ENCODE peak calls at places on chromosomes 2 and 18, in nine cellular contexts. K is endodermal cell; S is CD8-positive, alpha-beta T cell; Q is tibial artery; Y is heart left ventricle; D is fibroblast of lung; V is heart right ventricle; L is stomach; N is A549. T is an unnamed sample. For H3K4me1, the result is how much of the 10 kb centered on the place peaks cover.

GRCh38 chr2:191646612-191646902 is 31.4 kb upstream of the NABP1 start:
- DNase-seq in K (no peak), L (no peak), Y (no peak), S (no peak), D (no peak), N (no peak), Q (no peak), V (no peak), T (no peak)

GRCh38 chr2:196925768-196926561 is 542 bp downstream of the PGAP1 start:
- DNase-seq in L (peak), D (peak), Q (peak), S (peak), N (peak), K (peak), Y (peak), V (peak), T (peak)

GRCh38 chr2:47269316-47270232 is 114.5 kb upstream of the STPG4 start:
- DNase-seq in Y (peak), L (peak), D (peak), S (no peak), Q (peak), V (peak), K (no peak), N (peak), T (peak)

GRCh38 chr2:239065537-239065936 is 217.7 kb downstream of the TWIST2 start:
- DNase-seq in L (no peak), N (no peak), V (no peak), Q (no peak), K (no peak), D (no peak), S (no peak), Y (no peak), T (no peak)

GRCh38 chr2:64493788-64494187 is 30.3 kb upstream of the AFTPH start:
- DNase-seq in V (no peak), N (no peak), S (no peak), L (no peak), K (peak), Y (no peak), D (no peak), Q (no peak), T (no peak)

GRCh38 chr2:230790981-230791380 is 73.8 kb upstream of the ITM2C start:
- DNase-seq in Q (no peak), K (no peak), Y (peak), L (no peak), D (no peak), N (no peak), V (no peak), S (no peak), T (no peak)

GRCh38 chr18:48959921-48960920 is 9.5 kb upstream of the SMAD7 start:
- DNase-seq in S (no peak), Q (no peak), D (peak), V (no peak), K (peak), L (no peak), Y (no peak), N (no peak), T (no peak)

GRCh38 chr2:70941701-70942100 is 6.0 kb downstream of the ATP6V1B1 start:
- DNase-seq in D (no peak), Y (no peak), Q (no peak), L (no peak), S (no peak), V (no peak), N (no peak), K (peak), T (no peak)

GRCh38 chr2:230602562-230603230 is 109.9 kb upstream of the CAB39 start:
- DNase-seq in Q (no peak), N (no peak), L (no peak), S (peak), K (no peak), D (no peak), Y (no peak), V (no peak), T (no peak)

DNA sequence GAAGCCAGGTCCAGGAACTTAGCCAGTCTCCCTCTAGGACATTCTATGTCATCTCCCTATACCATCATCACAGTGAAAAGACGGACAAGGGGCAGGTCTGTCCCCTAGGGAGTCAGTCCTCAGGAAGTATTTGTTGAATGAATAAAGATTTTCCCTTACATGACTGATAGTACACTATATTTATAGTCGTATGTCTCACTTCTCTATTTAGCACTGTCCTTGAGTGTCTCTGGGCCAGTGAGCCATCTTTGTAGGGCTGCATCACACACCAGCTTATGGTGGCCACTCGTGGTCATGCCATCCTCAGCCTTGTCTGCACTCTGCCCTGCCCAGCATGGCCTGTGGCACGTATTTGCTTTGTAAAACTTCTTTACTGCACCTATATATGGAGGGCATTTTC is 25.8 kb downstream of the PTPN18 start:
- DNase-seq in K (no peak), Y (no peak), Q (no peak), L (no peak), S (no peak), D (no peak), V (no peak), N (no peak), T (no peak)
- H3K4me1 ChIP-seq in K (under half), Y (under half), Q (under half), L (under half), S (under half), D (under half), V (under half), N (under half), T (under half)

GRCh38 chr2:55160422-55160821 is 71.7 kb downstream of the CLHC1 start:
- DNase-seq in N (no peak), L (no peak), D (no peak), Q (no peak), Y (no peak), S (no peak), V (no peak), K (no peak), T (no peak)

GRCh38 chr2:55162284-55163006 is 69.6 kb downstream of the CLHC1 start:
- DNase-seq in N (no peak), S (no peak), Q (no peak), D (no peak), Y (no peak), V (no peak), L (no peak), K (peak), T (no peak)

GRCh38 chr2:55159752-55160151 is 72.3 kb downstream of the CLHC1 start:
- DNase-seq in V (no peak), N (no peak), K (no peak), Q (no peak), L (no peak), S (no peak), Y (no peak), D (no peak), T (no peak)

GRCh38 chr2:55163258-55163657 is 68.8 kb downstream of the CLHC1 start:
- DNase-seq in S (no peak), L (no peak), V (no peak), Y (no peak), N (no peak), Q (no peak), K (no peak), D (peak), T (no peak)

GRCh38 chr2:55161295-55162210 is 70.5 kb downstream of the CLHC1 start:
- DNase-seq in L (no peak), V (no peak), Y (no peak), N (no peak), S (no peak), Q (no peak), D (peak), K (no peak), T (no peak)
- TF ChIP-seq CTCF in L (no peak), V (no peak), Y (no peak), N (no peak), S (no peak), Q (no peak), D (no peak), K (no peak), T (no peak)

GRCh38 chr2:236663671-236664101 is 94.1 kb downstream of the ACKR3 start:
- DNase-seq in S (no peak), N (no peak), K (no peak), D (peak), Y (peak), Q (peak), L (no peak), V (peak), T (peak)
- H3K4me1 ChIP-seq in S (under half), N (under half), K (under half), D (under half), Y (under half), Q (under half), L (under half), V (under half), T (under half)

GRCh38 chr2:3771576-3771975 is 68.2 kb downstream of the DCDC2C start:
- DNase-seq in K (peak), Y (no peak), V (no peak), S (no peak), D (no peak), N (no peak), L (no peak), Q (no peak), T (no peak)

GRCh38 chr2:3769766-3770165 is 66.4 kb downstream of the DCDC2C start:
- DNase-seq in Q (no peak), Y (no peak), S (no peak), V (no peak), N (no peak), L (no peak), D (no peak), K (peak), T (no peak)

GRCh38 chr2:3766824-3767223 is 63.4 kb downstream of the DCDC2C start:
- DNase-seq in S (no peak), Y (no peak), L (no peak), Q (no peak), V (no peak), N (no peak), K (peak), D (no peak), T (no peak)

GRCh38 chr2:3770724-3771415 is 67.5 kb downstream of the DCDC2C start:
- DNase-seq in L (no peak), N (no peak), D (no peak), Y (no peak), S (no peak), Q (no peak), K (peak), V (no peak), T (no peak)

GRCh38 chr2:3768960-3769765 is 65.8 kb downstream of the DCDC2C start:
- DNase-seq in V (no peak), K (peak), N (no peak), L (no peak), D (no peak), S (no peak), Y (no peak), Q (no peak), T (no peak)
- TF ChIP-seq CTCF in V (no peak), K (no peak), N (no peak), L (no peak), D (no peak), S (no peak), Y (no peak), Q (no peak), T (no peak)

GRCh38 chr18:23227729-23228075 is 92.4 kb downstream of the CABLES1 start:
- DNase-seq in K (no peak), D (no peak), L (peak), Y (no peak), S (no peak), N (no peak), Q (no peak), V (no peak), T (no peak)
- H3K4me1 ChIP-seq in K (under half), D (under half), L (half or more), Y (half or more), S (under half), N (under half), Q (half or more), V (half or more), T (under half)

DNA sequence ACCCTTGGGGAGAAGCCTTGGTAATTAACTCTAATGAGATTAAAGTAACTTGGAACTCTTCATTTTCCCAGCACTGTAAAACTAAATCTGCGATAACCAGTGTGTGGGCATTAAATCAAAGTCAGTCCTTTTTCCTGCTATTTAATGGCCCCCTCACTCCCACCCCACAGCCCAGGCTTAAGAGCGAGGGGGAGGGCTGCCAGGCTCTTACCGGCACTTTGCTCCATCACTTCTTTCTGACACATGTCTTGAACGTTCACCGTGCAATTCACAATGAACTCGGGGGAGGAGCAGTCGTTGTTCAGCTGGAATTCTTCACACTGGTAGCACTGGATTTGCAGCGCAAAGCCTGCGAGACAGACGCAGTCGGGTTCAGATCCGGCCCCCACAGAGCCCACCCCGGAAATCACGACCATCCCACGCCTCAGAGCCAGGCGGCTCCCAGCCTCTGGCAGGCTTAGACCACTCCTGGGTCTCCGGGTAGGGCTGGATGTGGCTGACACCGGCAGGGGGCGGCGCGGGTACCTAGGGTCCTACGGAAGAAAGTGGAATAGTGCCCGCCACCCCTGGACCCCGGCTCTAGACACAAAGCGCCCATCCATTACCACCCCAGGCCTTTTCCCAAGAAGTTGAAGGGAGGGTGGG is 1.7 kb downstream of the LYPD1 start:
- DNase-seq in Q (no peak), N (peak), D (peak), Y (no peak), L (no peak), V (no peak), S (no peak), K (peak), T (no peak)
- TF ChIP-seq CTCF in Q (no peak), N (peak), D (no peak), Y (no peak), L (no peak), V (no peak), S (no peak), K (peak), T (peak)

DNA sequence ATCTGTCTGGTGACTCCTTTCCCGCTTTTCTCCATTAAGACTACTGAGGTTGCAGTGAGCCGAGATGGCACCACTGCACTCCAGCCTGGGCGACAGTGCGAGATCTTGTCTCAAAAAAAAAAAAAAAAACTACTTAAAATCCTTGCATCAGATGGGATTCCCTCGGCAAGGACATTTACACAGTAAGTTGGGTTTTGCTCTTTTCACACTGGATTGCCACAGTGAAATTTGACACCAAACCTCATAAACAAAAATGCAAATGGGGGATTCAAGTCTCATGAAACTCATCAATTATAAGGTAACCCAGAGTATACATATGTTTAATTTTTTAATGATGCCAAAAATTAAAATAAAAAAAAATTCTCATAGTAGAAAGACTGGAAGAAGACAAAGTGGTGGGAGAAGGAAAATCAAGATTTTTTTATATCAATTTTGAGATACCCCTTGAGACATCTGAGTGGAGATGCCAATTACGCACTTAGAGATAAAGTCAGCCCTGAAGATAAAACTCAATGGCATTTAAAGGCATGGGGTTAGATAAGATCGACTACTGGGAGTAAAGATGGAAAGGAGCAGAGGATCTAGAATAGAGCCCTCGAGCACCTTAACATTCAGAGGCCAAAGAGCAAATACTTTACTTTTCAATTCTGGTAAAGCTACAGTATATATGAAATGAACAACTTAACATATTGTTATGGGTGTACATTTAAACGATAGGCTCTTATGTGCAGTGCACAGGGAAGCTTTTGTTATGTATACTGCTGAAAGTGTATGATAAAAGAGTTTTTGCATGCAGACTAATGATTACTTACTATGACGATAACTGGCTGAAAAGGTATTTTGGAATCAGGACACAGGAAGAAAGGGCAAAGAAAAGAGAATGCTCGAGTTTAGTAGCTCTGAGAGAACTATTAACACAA is 37.6 kb downstream of the CHMP3 start:
- DNase-seq in V (no peak), Q (no peak), L (no peak), N (no peak), K (no peak), S (no peak), D (no peak), Y (no peak), T (no peak)
- H3K4me1 ChIP-seq in V (under half), Q (under half), L (under half), N (under half), K (under half), S (under half), D (under half), Y (under half), T (under half)

GRCh38 chr2:30708491-30709290 is 98.6 kb downstream of the CAPN13 start:
- DNase-seq in N (peak), V (no peak), K (no peak), L (no peak), S (no peak), Y (no peak), Q (no peak), D (peak), T (peak)
- TF ChIP-seq CTCF in N (peak), V (peak), K (peak), L (no peak), S (peak), Y (peak), Q (peak), D (peak), T (peak)

DNA sequence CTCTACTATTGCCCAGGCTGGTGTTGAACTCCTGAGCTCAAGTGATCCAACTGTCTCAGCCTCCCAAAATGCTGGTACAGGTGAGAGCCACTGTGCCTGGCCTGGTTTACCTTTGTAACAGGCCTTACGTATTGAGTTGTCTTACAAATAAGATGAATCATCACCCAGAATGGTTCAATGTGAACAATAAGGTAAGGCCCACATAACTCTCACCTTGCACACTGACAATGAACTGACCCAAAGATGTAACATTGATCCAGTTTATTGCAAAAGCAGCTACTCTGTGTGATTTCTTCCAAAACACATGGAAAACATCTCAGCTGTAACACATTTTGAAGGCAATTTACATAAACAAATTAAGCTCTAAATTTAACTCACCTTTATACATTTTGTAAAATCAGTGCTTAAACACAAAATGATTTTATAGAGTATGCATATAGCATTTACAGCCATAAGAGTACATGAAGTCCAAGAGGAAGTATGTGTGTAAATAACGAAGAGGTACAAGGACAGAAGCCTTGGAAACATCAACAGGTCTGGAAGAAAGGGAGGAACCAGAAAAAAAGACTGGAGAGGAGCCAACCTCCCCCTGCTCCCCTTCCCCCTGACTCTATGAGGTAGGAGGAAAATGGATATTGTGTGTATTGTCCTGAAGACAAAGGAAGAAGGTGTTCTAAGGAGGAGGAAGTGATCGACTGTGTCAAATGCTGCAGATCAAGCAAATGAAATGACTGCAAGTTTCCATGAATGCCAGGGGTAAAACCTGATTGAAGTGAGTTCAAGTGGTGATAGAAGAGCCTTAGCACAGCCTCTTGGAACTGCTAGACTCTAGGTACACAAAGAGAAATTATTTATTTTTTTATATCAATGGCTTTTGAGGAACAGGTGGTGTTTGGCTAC is 5.6 kb upstream of the WDFY1 start:
- DNase-seq in D (no peak), S (no peak), V (no peak), L (no peak), Q (no peak), Y (no peak), K (no peak), N (no peak), T (no peak)
- H3K4me1 ChIP-seq in D (under half), S (under half), V (under half), L (under half), Q (under half), Y (under half), K (under half), N (under half), T (under half)

DNA sequence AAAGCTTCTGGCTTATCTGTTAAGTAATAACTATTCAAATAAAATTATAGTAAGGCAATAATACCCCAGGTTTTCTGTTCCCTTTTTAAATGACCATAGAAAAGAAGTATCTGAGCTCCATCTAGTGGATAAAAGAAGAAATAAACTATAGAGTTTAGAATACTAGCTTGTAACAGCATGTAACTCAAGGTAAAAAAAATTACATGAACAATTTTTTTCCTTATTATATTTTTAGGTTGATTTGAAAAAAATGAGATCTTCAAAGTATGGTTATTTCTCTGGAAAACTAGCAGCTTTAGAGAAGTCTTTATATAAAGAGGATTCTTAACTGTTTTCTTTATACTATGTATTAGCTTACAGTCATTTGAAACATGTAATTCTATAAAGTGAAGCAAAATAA is 58.1 kb downstream of the NCKAP1 start:
- DNase-seq in N (peak), S (no peak), L (no peak), D (peak), Y (no peak), Q (no peak), V (no peak), K (no peak), T (peak)
- TF ChIP-seq CTCF in N (peak), S (peak), L (no peak), D (no peak), Y (peak), Q (peak), V (peak), K (peak), T (peak)

T was measured in foreskin keratinocyte.